ENCODE peak calls at places on chromosomes 2 and 18, in four cellular contexts. G is HepG2, W is GM12878, O is K562. E is an unnamed sample.

GRCh38 chr2:195945056-195945455 is 123.6 kb downstream of the DNAH7 start:
- DNase-seq in O (no peak), G (no peak), W (no peak), E (no peak)

GRCh38 chr2:238945433-238946150 is 97.7 kb downstream of the TWIST2 start:
- DNase-seq in G (peak), W (no peak), O (peak), E (peak)

GRCh38 chr18:323253-323622 is 55.4 kb upstream of the THOC1 start:
- DNase-seq in O (no peak), G (peak), W (no peak), E (peak)

GRCh38 chr2:99066602-99067001 is 74.9 kb upstream of the C2orf15 start:
- DNase-seq in W (peak), G (peak), O (peak), E (peak)

GRCh38 chr2:219987830-219988229 is 360.4 kb downstream of the SLC4A3 start:
- DNase-seq in W (no peak), O (peak), G (no peak), E (peak)

GRCh38 chr2:176163655-176164021 is 6.5 kb downstream of the HOXD3 start:
- DNase-seq in W (no peak), O (no peak), G (no peak), E (no peak)

GRCh38 chr2:5111581-5111980 is 580.6 kb upstream of the SOX11 start:
- DNase-seq in O (no peak), W (no peak), G (no peak), E (no peak)

GRCh38 chr2:40361478-40361877 is 90.4 kb downstream of the SLC8A1 start:
- DNase-seq in W (no peak), G (no peak), O (no peak), E (no peak)

GRCh38 chr18:79384834-79385233 is 10.9 kb upstream of the NFATC1 start:
- DNase-seq in G (no peak), W (no peak), O (no peak), E (no peak)

GRCh38 chr2:162430323-162430722 is 86.4 kb downstream of the GCA start:
- DNase-seq in G (peak), O (no peak), W (no peak), E (no peak)

GRCh38 chr2:86039178-86039962 is 66.3 kb downstream of the POLR1A start:
- DNase-seq in G (no peak), O (no peak), W (no peak), E (no peak)

GRCh38 chr2:202774104-202774503 is 97.5 kb downstream of the ICA1L start:
- DNase-seq in W (no peak), G (no peak), O (no peak), E (no peak)

GRCh38 chr2:126656311-126657145 is 570 bp downstream of the GYPC start:
- DNase-seq in O (peak), G (no peak), W (no peak), E (no peak)

GRCh38 chr18:40485318-40485717 is 1469.7 kb upstream of the PIK3C3 start:
- DNase-seq in W (no peak), G (no peak), O (no peak), E (no peak)

GRCh38 chr2:121977326-121977725 is 221.9 kb downstream of the TSN start:
- DNase-seq in W (no peak), G (no peak), O (no peak), E (no peak)

GRCh38 chr2:99106905-99107304 is 34.6 kb upstream of the C2orf15 start:
- DNase-seq in O (peak), G (no peak), W (no peak), E (no peak)

GRCh38 chr2:174630097-174630496 is 32.5 kb upstream of the WIPF1 start:
- DNase-seq in W (no peak), G (no peak), O (no peak), E (no peak)

GRCh38 chr2:71932780-71933466 is 214.7 kb downstream of the CYP26B1 start:
- DNase-seq in O (no peak), W (no peak), G (no peak), E (no peak)

GRCh38 chr2:78407960-78408794 is 617.3 kb upstream of the REG3G start:
- DNase-seq in O (no peak), W (no peak), G (no peak), E (no peak)

GRCh38 chr2:201852878-201853415 is 46.6 kb downstream of the CDK15 start:
- DNase-seq in G (peak), O (no peak), W (no peak), E (peak)

GRCh38 chr18:49747876-49748275 is 65.5 kb downstream of the ACAA2 start:
- DNase-seq in W (no peak), G (no peak), O (no peak), E (no peak)

GRCh38 chr2:127622561-127623387 is 23.2 kb upstream of the GPR17 start:
- DNase-seq in W (no peak), O (no peak), G (no peak), E (no peak)

GRCh38 chr18:48814490-48815181 is 136.1 kb downstream of the SMAD7 start:
- DNase-seq in O (no peak), G (no peak), W (no peak), E (no peak)

GRCh38 chr18:57353137-57353939 is 981 bp downstream of the ST8SIA3 start:
- DNase-seq in O (no peak), W (no peak), G (no peak), E (no peak)

DNA sequence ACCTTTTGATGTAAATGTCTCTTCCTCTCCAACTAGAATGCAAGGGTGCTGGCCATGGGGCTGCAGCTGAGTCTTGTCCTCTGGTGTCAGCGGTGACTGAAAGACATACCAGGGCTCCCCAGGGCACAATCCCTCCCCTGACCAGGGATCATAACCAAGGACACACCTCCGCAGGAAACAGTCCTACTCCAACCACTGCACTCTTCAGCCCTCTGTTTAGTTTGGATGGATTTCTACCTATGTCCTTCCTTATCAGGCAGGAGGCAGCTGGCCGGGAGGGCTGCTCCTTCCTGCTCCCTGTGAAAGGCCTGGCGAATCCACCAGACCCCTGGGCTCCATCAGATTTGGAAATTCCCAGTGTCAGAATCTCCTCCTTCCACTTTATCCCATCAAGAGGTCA is 185.2 kb upstream of the ID2 start:
- DNase-seq in G (no peak), W (no peak), O (no peak), E (no peak)
- TF ChIP-seq JUNB in G (no peak), W (no peak), O (no peak), E (no peak)

GRCh38 chr2:21052044-21052443 is 8.2 kb upstream of the APOB start:
- DNase-seq in G (peak), W (no peak), O (no peak), E (no peak)
- TF ChIP-seq CHD4 in G (peak), W (no peak), O (no peak), E (no peak)

DNA sequence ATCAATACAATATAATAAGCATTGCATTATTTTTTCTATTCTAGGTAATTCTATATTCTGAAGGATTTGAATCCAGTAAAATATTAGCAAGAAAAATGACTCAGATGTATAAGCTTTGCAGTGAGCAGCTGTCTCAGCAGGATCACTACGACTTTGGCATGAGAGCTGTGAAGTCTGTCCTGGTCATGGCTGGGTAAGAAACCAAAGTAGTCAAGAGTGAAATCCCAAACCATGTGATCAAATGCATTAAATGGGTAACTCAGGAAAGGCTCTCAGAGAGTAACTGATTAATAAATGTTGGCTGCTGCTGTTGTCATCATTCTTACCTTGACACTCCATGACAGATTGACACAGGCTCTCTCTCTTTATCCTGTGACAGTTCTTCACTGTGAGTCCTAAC is 124.1 kb downstream of the DNAH6 start:
- DNase-seq in W (no peak), O (no peak), G (no peak), E (no peak)
- TF ChIP-seq POLR2A in W (no peak), O (no peak), G (no peak), E (no peak)

DNA sequence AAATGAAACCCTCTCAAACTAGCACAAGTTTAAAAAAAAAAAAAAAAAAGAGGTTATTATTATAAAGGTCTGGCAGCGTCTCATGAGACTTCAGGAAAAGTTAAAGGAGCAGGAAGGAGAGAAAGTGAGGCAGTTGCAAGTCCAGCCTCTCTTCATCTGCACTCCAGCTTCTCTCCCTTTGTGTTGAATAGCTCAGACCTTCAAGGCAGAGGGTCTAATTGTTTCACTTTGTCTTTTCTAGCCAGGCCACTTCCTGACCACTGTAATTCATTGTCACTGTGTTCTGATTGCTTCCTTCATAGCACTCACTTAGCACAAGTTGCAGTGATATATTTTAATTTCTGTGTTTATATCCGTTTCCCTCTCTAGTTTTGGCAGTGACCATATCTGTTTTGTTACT is 99.9 kb downstream of the SPATS2L start:
- DNase-seq in G (peak), W (no peak), O (no peak), E (no peak)
- TF ChIP-seq JUNB in G (no peak), W (no peak), O (no peak), E (no peak)

GRCh38 chr2:232647261-232647660 is 13.9 kb downstream of the EFHD1 start:
- DNase-seq in O (no peak), W (no peak), G (no peak), E (no peak)

GRCh38 chr2:232645061-232645460 is 11.7 kb downstream of the EFHD1 start:
- DNase-seq in W (no peak), O (no peak), G (no peak), E (no peak)

GRCh38 chr2:232643813-232644347 is 10.5 kb downstream of the EFHD1 start:
- DNase-seq in G (no peak), W (no peak), O (no peak), E (no peak)

GRCh38 chr2:232649033-232649432 is 15.6 kb downstream of the EFHD1 start:
- DNase-seq in W (no peak), G (no peak), O (no peak), E (no peak)

DNA sequence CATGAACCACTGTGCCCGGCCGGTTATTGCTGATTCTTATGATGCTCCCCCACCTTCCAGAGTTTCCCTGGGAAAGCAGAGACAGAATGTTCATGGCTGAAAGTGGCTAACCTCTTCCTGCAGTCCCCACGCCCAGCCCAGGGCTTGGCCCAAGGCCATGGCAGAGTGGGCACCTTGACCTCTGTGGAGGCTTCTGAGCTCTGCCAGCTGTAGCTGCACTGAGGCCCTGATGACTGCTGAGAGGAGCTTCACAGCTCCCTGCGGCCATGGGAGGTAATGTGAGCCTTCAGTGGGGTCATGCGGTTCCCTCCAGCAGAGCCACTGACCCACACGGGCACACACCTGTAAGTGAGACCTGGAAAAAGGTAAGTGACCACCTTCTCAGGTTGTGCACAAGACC is 13.3 kb downstream of the EFHD1 start:
- DNase-seq in G (no peak), O (no peak), W (no peak), E (no peak)
- TF ChIP-seq CHD4 in G (no peak), O (no peak), W (no peak), E (no peak)

GRCh38 chr18:13362051-13362450 is 143.5 kb downstream of the LDLRAD4 start:
- DNase-seq in G (no peak), O (no peak), W (no peak), E (no peak)
- TF ChIP-seq POLR2A in G (no peak), O (no peak), W (no peak), E (no peak)